ENCODE peak calls at places on chromosome 21, in ten cellular contexts. Q, D, Y, P, V, X, W, U, B and C are unnamed samples. For H3K27me3 and H3K4me1, the result is how much of the 10 kb centered on the place peaks cover.

GRCh38 chr21:35995522-35996088 is 64.7 kb downstream of the SETD4 start:
- DNase-seq in Q (no peak), D (no peak), Y (no peak), P (no peak), V (no peak), X (peak), W (no peak), U (no peak), B (no peak), C (no peak)

GRCh38 chr21:46626536-46627302 is 8.8 kb upstream of the PRMT2 start:
- DNase-seq in Q (no peak), D (no peak), Y (no peak), P (no peak), V (no peak), X (peak), W (no peak), U (no peak), B (no peak), C (no peak)

GRCh38 chr21:32562426-32562825 is 22.9 kb downstream of the TCP10L start:
- DNase-seq in Q (no peak), D (no peak), Y (no peak), P (peak), V (no peak), X (no peak), W (no peak), U (peak), B (no peak), C (peak)

GRCh38 chr21:37587203-37587602 is 220.6 kb downstream of the DYRK1A start:
- DNase-seq in Q (no peak), D (no peak), Y (no peak), P (no peak), V (peak), X (no peak), W (no peak), U (no peak), B (no peak), C (no peak)

GRCh38 chr21:15140321-15141019 is 75.7 kb upstream of the NRIP1 start:
- DNase-seq in Q (no peak), D (no peak), Y (no peak), P (no peak), V (no peak), X (peak), W (no peak), U (peak), B (no peak), C (peak)

GRCh38 chr21:33880626-33881025 is 35.0 kb downstream of the ATP5PO start:
- DNase-seq in Q (no peak), D (no peak), Y (peak), P (no peak), V (no peak), X (no peak), W (no peak), U (no peak), B (no peak), C (no peak)

GRCh38 chr21:26761174-26761915 is 83.9 kb downstream of the ADAMTS1 start:
- DNase-seq in Q (no peak), D (no peak), Y (no peak), P (no peak), V (no peak), X (no peak), W (no peak), U (no peak), B (no peak), C (no peak)

GRCh38 chr21:31117046-31117916 is 79.0 kb upstream of the KRTAP19-8 start:
- DNase-seq in Q (no peak), D (no peak), Y (no peak), P (no peak), V (no peak), X (no peak), W (no peak), U (no peak), B (no peak), C (no peak)

GRCh38 chr21:44913425-44914175 is 7.1 kb downstream of the ITGB2 start:
- DNase-seq in Q (no peak), D (no peak), Y (no peak), P (no peak), V (no peak), X (no peak), W (no peak), U (no peak), B (no peak), C (no peak)

GRCh38 chr21:31781737-31782136 is 49.8 kb upstream of the SCAF4 start:
- DNase-seq in Q (no peak), D (no peak), Y (peak), P (peak), V (no peak), X (no peak), W (no peak), U (no peak), B (no peak), C (no peak)

GRCh38 chr21:38438476-38438893 is 59.8 kb downstream of the ERG start:
- DNase-seq in Q (no peak), D (no peak), Y (no peak), P (peak), V (no peak), X (no peak), W (no peak), U (no peak), B (no peak), C (no peak)

GRCh38 chr21:46121286-46122221 is 23.6 kb downstream of the COL6A2 start:
- DNase-seq in Q (no peak), D (peak), Y (peak), P (peak), V (peak), X (no peak), W (peak), U (peak), B (peak), C (peak)

GRCh38 chr21:31991356-31992331 is 118.8 kb downstream of the HUNK start:
- DNase-seq in Q (no peak), D (no peak), Y (no peak), P (no peak), V (peak), X (no peak), W (peak), U (no peak), B (no peak), C (no peak)

GRCh38 chr21:25842925-25843324 is 108.2 kb downstream of the GABPA start:
- DNase-seq in Q (no peak), D (no peak), Y (no peak), P (no peak), V (no peak), X (no peak), W (no peak), U (no peak), B (no peak), C (no peak)

GRCh38 chr21:34037446-34037845 is 35.9 kb upstream of the MRPS6 start:
- DNase-seq in Q (peak), D (no peak), Y (no peak), P (no peak), V (no peak), X (no peak), W (no peak), U (no peak), B (no peak), C (no peak)

GRCh38 chr21:31450971-31451370 is 106.9 kb upstream of the TIAM1 start:
- DNase-seq in Q (no peak), D (no peak), Y (no peak), P (no peak), V (no peak), X (no peak), W (no peak), U (no peak), B (no peak), C (no peak)

GRCh38 chr21:25573409-25574206 is 33.7 kb downstream of the MRPL39 start:
- DNase-seq in Q (peak), D (no peak), Y (no peak), P (no peak), V (no peak), X (peak), W (peak), U (no peak), B (no peak), C (no peak)

GRCh38 chr21:19246018-19246417 is 842.4 kb upstream of the TMPRSS15 start:
- DNase-seq in Q (peak), D (no peak), Y (no peak), P (no peak), V (no peak), X (no peak), W (no peak), U (no peak), B (no peak), C (no peak)

GRCh38 chr21:34846601-34847112 is 177.9 kb downstream of the CLIC6 start:
- DNase-seq in Q (no peak), D (no peak), Y (no peak), P (no peak), V (no peak), X (no peak), W (no peak), U (peak), B (peak), C (no peak)

GRCh38 chr21:44972821-44973220 is 33.0 kb downstream of the SLX9 start:
- DNase-seq in Q (no peak), D (no peak), Y (peak), P (no peak), V (no peak), X (no peak), W (no peak), U (no peak), B (no peak), C (no peak)

GRCh38 chr21:45542242-45542666 is at the start of gene SLC19A1:
- DNase-seq in Q (peak), D (no peak), Y (peak), P (peak), V (peak), X (no peak), W (peak), U (peak), B (peak), C (peak)

GRCh38 chr21:31593161-31593560 is 66.3 kb upstream of the SOD1 start:
- DNase-seq in Q (no peak), D (no peak), Y (no peak), P (no peak), V (no peak), X (no peak), W (no peak), U (no peak), B (no peak), C (no peak)

GRCh38 chr21:35932232-35932911 is 128.0 kb downstream of the SETD4 start:
- DNase-seq in Q (no peak), D (no peak), Y (peak), P (no peak), V (no peak), X (no peak), W (no peak), U (peak), B (no peak), C (no peak)

GRCh38 chr21:14737922-14738321 is 191.8 kb upstream of the SAMSN1 start:
- DNase-seq in Q (no peak), D (no peak), Y (no peak), P (no peak), V (no peak), X (peak), W (peak), U (peak), B (no peak), C (peak)

GRCh38 chr21:33296156-33296555 is 28.6 kb upstream of the IFNAR1 start:
- DNase-seq in Q (no peak), D (no peak), Y (no peak), P (no peak), V (no peak), X (no peak), W (no peak), U (no peak), B (no peak), C (no peak)

GRCh38 chr21:17185685-17186084 is 327.2 kb upstream of the CXADR start:
- DNase-seq in Q (no peak), D (no peak), Y (no peak), P (no peak), V (no peak), X (no peak), W (no peak), U (no peak), B (no peak), C (no peak)

GRCh38 chr21:14968821-14969220 is 96.0 kb downstream of the NRIP1 start:
- DNase-seq in Q (no peak), D (no peak), Y (no peak), P (no peak), V (no peak), X (no peak), W (no peak), U (no peak), B (no peak), C (no peak)

GRCh38 chr21:45923146-45923545 is 58.4 kb upstream of the COL6A1 start:
- DNase-seq in Q (peak), D (peak), Y (peak), P (peak), V (peak), X (peak), W (peak), U (peak), B (no peak), C (peak)

GRCh38 chr21:32955307-32955937 is 70.3 kb upstream of the OLIG2 start:
- DNase-seq in Q (no peak), D (no peak), Y (no peak), P (no peak), V (no peak), X (no peak), W (no peak), U (no peak), B (no peak), C (no peak)

GRCh38 chr21:45366931-45367401 is 38.0 kb upstream of the COL18A1 start:
- DNase-seq in Q (peak), D (no peak), Y (peak), P (peak), V (no peak), X (peak), W (peak), U (peak), B (no peak), C (peak)

GRCh38 chr21:45818276-45818903 is 163.2 kb upstream of the COL6A1 start:
- DNase-seq in Q (peak), D (no peak), Y (peak), P (no peak), V (no peak), X (no peak), W (no peak), U (no peak), B (no peak), C (no peak)

GRCh38 chr21:27422435-27422834 is 455.5 kb upstream of the ADAMTS5 start:
- DNase-seq in Q (no peak), D (no peak), Y (no peak), P (no peak), V (no peak), X (no peak), W (no peak), U (no peak), B (no peak), C (no peak)

GRCh38 chr21:45834821-45835293 is 146.7 kb upstream of the COL6A1 start:
- DNase-seq in Q (no peak), D (no peak), Y (no peak), P (no peak), V (no peak), X (no peak), W (no peak), U (no peak), B (peak), C (no peak)

GRCh38 chr21:14987370-14988170 is 77.2 kb downstream of the NRIP1 start:
- DNase-seq in Q (no peak), D (no peak), Y (no peak), P (no peak), V (no peak), X (no peak), W (no peak), U (no peak), B (no peak), C (no peak)

GRCh38 chr21:45041351-45041805 is 33.0 kb upstream of the ADARB1 start:
- DNase-seq in Q (no peak), D (peak), Y (peak), P (peak), V (no peak), X (no peak), W (no peak), U (peak), B (peak), C (peak)

GRCh38 chr21:42423685-42424084 is 20.0 kb downstream of the UBASH3A start:
- DNase-seq in Q (no peak), D (no peak), Y (no peak), P (no peak), V (no peak), X (no peak), W (no peak), U (no peak), B (no peak), C (no peak)
- H3K27me3 ChIP-seq in Q (under half), D (under half), Y (under half), P (under half), V (under half), X (under half), W (under half), U (under half), B (under half), C (under half)

GRCh38 chr21:28442624-28443023 is 550.1 kb downstream of the LTN1 start:
- DNase-seq in Q (no peak), D (no peak), Y (no peak), P (no peak), V (no peak), X (no peak), W (no peak), U (no peak), B (no peak), C (no peak)

GRCh38 chr21:28445081-28445830 is 547.4 kb downstream of the LTN1 start:
- DNase-seq in Q (no peak), D (no peak), Y (no peak), P (no peak), V (no peak), X (no peak), W (no peak), U (no peak), B (no peak), C (no peak)

GRCh38 chr21:28444131-28444530 is 548.5 kb downstream of the LTN1 start:
- DNase-seq in Q (no peak), D (no peak), Y (no peak), P (no peak), V (no peak), X (no peak), W (no peak), U (no peak), B (no peak), C (no peak)

GRCh38 chr21:28442085-28442484 is 550.6 kb downstream of the LTN1 start:
- DNase-seq in Q (no peak), D (no peak), Y (no peak), P (no peak), V (no peak), X (no peak), W (no peak), U (no peak), B (no peak), C (no peak)

GRCh38 chr21:28444567-28444966 is 548.1 kb downstream of the LTN1 start:
- DNase-seq in Q (no peak), D (no peak), Y (no peak), P (no peak), V (no peak), X (no peak), W (no peak), U (no peak), B (no peak), C (no peak)
- TF ChIP-seq EP300 in Q (no peak), D (no peak), Y (no peak), P (no peak), V (no peak), X (no peak), W (no peak), U (no peak), B (no peak), C (no peak)

DNA sequence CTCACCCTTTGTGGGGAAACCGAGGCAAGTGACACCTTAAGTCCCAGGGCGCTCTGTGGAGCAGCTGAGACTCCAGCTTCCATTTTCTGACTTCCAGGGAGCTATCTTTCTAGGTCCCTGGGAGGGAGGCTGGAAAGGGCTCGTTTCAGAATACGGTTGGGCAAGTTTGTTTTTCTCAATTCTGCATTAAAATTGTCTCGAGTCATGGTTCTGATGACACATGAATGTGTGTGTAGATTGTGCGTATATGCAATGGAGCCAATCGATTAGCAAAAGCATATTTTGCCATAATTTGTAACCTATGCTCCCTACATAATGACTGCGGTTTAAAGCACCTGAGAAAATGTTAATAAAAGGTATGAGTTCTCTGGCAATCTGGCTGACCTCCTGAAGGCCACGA is 77.3 kb downstream of the SIK1 start:
- DNase-seq in Q (no peak), D (no peak), Y (no peak), P (no peak), V (no peak), X (no peak), W (no peak), U (no peak), B (no peak), C (no peak)
- H3K4me1 ChIP-seq in Q (under half), D (under half), Y (under half), P (under half), V (under half), X (half or more), W (under half), U (under half), B (under half), C (under half)

DNA sequence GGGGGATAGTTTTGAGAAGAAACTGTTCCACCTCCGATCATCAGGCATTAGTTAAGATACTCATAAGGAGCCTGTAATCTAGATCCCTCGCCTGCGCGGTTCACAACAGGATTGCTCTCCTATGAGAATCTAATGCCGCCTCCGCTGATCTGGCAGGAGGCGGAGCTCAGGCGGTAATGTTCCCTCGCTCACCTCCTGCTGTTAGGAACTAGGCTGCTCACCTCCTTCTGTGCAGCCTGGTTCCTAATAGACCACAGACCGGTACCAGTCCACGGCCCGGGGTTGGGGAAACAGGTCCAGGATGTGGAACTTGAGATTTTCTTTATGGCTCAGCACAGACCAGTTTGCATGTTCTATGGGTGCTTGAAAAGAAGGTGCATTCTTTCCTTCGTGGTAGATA is 27.2 kb upstream of the FAM3B start:
- DNase-seq in Q (no peak), D (no peak), Y (no peak), P (no peak), V (peak), X (peak), W (no peak), U (no peak), B (no peak), C (no peak)
- H3K27me3 ChIP-seq in Q (under half), D (under half), Y (under half), P (under half), V (under half), X (under half), W (under half), U (under half), B (under half), C (under half)

DNA sequence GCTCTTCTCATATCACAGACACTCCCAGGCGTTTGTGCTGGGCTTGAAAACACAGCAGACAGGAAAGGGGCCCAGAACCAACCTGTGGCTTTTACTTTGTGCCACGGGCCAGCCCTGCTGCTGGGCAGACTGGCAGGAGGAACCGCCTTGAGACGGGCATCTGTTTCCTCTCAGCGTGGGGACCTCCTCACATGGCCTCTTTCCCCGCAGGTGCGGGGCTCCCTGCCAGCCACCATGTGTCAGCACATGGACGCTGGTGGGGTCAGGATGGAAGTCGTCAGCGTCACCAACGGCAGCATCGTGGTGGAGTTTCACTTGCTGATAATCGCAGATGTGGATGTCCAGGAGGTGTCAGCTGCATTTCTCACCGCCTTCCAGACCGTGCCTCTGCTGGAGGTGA is 47.8 kb downstream of the UMODL1 start:
- DNase-seq in Q (no peak), D (no peak), Y (no peak), P (no peak), V (no peak), X (no peak), W (peak), U (peak), B (no peak), C (no peak)
- TF ChIP-seq EP300 in Q (no peak), D (no peak), Y (no peak), P (no peak), V (no peak), X (no peak), W (no peak), U (no peak), B (no peak), C (no peak)

DNA sequence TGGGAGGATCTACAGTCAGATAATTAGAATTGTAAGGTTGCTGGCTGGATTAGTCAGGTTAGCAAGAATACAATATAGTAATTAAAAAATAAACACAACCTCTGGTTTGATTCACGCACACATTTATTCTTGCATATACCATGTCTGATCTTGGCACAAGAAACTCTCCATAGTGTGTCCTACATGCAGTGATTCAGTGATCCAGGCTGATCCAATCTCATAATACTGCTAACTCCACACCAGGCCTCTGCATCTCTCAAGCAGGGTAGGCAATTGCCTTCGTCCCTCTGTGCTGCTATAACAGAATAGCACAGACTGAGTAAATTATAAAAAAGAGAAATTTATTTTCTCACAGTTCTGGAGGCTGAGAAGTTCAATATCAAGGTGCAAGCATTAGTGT is 741.2 kb upstream of the NCAM2 start:
- DNase-seq in Q (no peak), D (no peak), Y (no peak), P (no peak), V (no peak), X (no peak), W (no peak), U (no peak), B (no peak), C (no peak)
- H3K4me1 ChIP-seq in Q (under half), D (under half), Y (under half), P (under half), V (under half), X (under half), W (under half), U (under half), B (under half), C (under half)